ENCODE peak calls at places on chromosomes 5 and 9, in four cellular contexts. One of them, this sample, is unnamed.

GRCh38 chr5:53488195-53488594 is 7.8 kb downstream of the FST start:
- DNase-seq in activated T-cell treated with anti-CD3 and anti-CD28 coated beads for 1 hour: no peak
- DNase-seq in NCI-H748 treated with DMSO at 0.1 percent for 48 hours: no peak
- DNase-seq in HT1080: no peak
- DNase-seq in this sample: no peak

GRCh38 chr5:76292923-76293322 is 110.2 kb upstream of the IQGAP2 start:
- DNase-seq in NCI-H748 treated with DMSO at 0.1 percent for 48 hours: no peak
- DNase-seq in activated T-cell treated with anti-CD3 and anti-CD28 coated beads for 1 hour: no peak
- DNase-seq in HT1080: no peak
- DNase-seq in this sample: no peak

GRCh38 chr9:136302527-136302926 is 1.4 kb downstream of the CCDC187 start:
- DNase-seq in NCI-H748 treated with DMSO at 0.1 percent for 48 hours: no peak
- DNase-seq in activated T-cell treated with anti-CD3 and anti-CD28 coated beads for 1 hour: no peak
- DNase-seq in HT1080: no peak
- DNase-seq in this sample: no peak

GRCh38 chr9:36189978-36190377 is 743 bp upstream of the CLTA start:
- DNase-seq in activated T-cell treated with anti-CD3 and anti-CD28 coated beads for 1 hour: no peak
- DNase-seq in NCI-H748 treated with DMSO at 0.1 percent for 48 hours: no peak
- DNase-seq in HT1080: no peak
- DNase-seq in this sample: peak

GRCh38 chr9:110802416-110803035 is 133.9 kb downstream of the MUSK start:
- DNase-seq in NCI-H748 treated with DMSO at 0.1 percent for 48 hours: no peak
- DNase-seq in activated T-cell treated with anti-CD3 and anti-CD28 coated beads for 1 hour: no peak
- DNase-seq in HT1080: no peak
- DNase-seq in this sample: no peak

GRCh38 chr5:157387683-157388093 is 72.3 kb upstream of the NIPAL4 start:
- DNase-seq in HT1080: peak
- DNase-seq in NCI-H748 treated with DMSO at 0.1 percent for 48 hours: no peak
- DNase-seq in activated T-cell treated with anti-CD3 and anti-CD28 coated beads for 1 hour: no peak
- DNase-seq in this sample: peak

GRCh38 chr5:136133416-136134383 is 1.1 kb downstream of the SMAD5 start:
- DNase-seq in activated T-cell treated with anti-CD3 and anti-CD28 coated beads for 1 hour: no peak
- DNase-seq in HT1080: peak
- DNase-seq in NCI-H748 treated with DMSO at 0.1 percent for 48 hours: peak
- DNase-seq in this sample: peak

GRCh38 chr9:4661165-4662095 is 664 bp upstream of the PLPP6 start:
- DNase-seq in NCI-H748 treated with DMSO at 0.1 percent for 48 hours: no peak
- DNase-seq in activated T-cell treated with anti-CD3 and anti-CD28 coated beads for 1 hour: no peak
- DNase-seq in HT1080: no peak
- DNase-seq in this sample: peak

GRCh38 chr9:93976973-93977372 is 21.8 kb upstream of the BARX1 start:
- DNase-seq in activated T-cell treated with anti-CD3 and anti-CD28 coated beads for 1 hour: no peak
- DNase-seq in NCI-H748 treated with DMSO at 0.1 percent for 48 hours: no peak
- DNase-seq in HT1080: no peak
- DNase-seq in this sample: peak

GRCh38 chr5:66987126-66987525 is 209.5 kb downstream of the CD180 start:
- DNase-seq in HT1080: peak
- DNase-seq in activated T-cell treated with anti-CD3 and anti-CD28 coated beads for 1 hour: no peak
- DNase-seq in NCI-H748 treated with DMSO at 0.1 percent for 48 hours: no peak
- DNase-seq in this sample: peak

GRCh38 chr5:74660863-74661262 is 20.3 kb upstream of the ENC1 start:
- DNase-seq in activated T-cell treated with anti-CD3 and anti-CD28 coated beads for 1 hour: no peak
- DNase-seq in HT1080: no peak
- DNase-seq in NCI-H748 treated with DMSO at 0.1 percent for 48 hours: no peak
- DNase-seq in this sample: no peak

GRCh38 chr9:86971742-86972141 is 24.4 kb upstream of the GAS1 start:
- DNase-seq in HT1080: no peak
- DNase-seq in NCI-H748 treated with DMSO at 0.1 percent for 48 hours: no peak
- DNase-seq in activated T-cell treated with anti-CD3 and anti-CD28 coated beads for 1 hour: no peak
- DNase-seq in this sample: no peak

GRCh38 chr9:137441289-137441934 is at the start of gene ENTPD8:
- DNase-seq in activated T-cell treated with anti-CD3 and anti-CD28 coated beads for 1 hour: no peak
- DNase-seq in HT1080: no peak
- DNase-seq in NCI-H748 treated with DMSO at 0.1 percent for 48 hours: peak
- DNase-seq in this sample: peak

GRCh38 chr9:76621011-76621410 is 143.2 kb upstream of the PCA3 start:
- DNase-seq in HT1080: no peak
- DNase-seq in activated T-cell treated with anti-CD3 and anti-CD28 coated beads for 1 hour: no peak
- DNase-seq in NCI-H748 treated with DMSO at 0.1 percent for 48 hours: no peak
- DNase-seq in this sample: no peak

GRCh38 chr5:10695055-10695649 is 65.9 kb downstream of the DAP start:
- DNase-seq in activated T-cell treated with anti-CD3 and anti-CD28 coated beads for 1 hour: no peak
- DNase-seq in NCI-H748 treated with DMSO at 0.1 percent for 48 hours: peak
- DNase-seq in HT1080: peak
- DNase-seq in this sample: peak

GRCh38 chr9:75803130-75803529 is 87.3 kb upstream of the PCSK5 start:
- DNase-seq in activated T-cell treated with anti-CD3 and anti-CD28 coated beads for 1 hour: no peak
- DNase-seq in HT1080: peak
- DNase-seq in NCI-H748 treated with DMSO at 0.1 percent for 48 hours: no peak
- DNase-seq in this sample: peak

GRCh38 chr9:2489838-2490314 is 131.7 kb upstream of the VLDLR start:
- DNase-seq in activated T-cell treated with anti-CD3 and anti-CD28 coated beads for 1 hour: no peak
- DNase-seq in NCI-H748 treated with DMSO at 0.1 percent for 48 hours: no peak
- DNase-seq in HT1080: peak
- DNase-seq in this sample: no peak

GRCh38 chr9:130410443-130410842 is 34.3 kb upstream of the ASS1 start:
- DNase-seq in NCI-H748 treated with DMSO at 0.1 percent for 48 hours: no peak
- DNase-seq in HT1080: no peak
- DNase-seq in activated T-cell treated with anti-CD3 and anti-CD28 coated beads for 1 hour: no peak
- DNase-seq in this sample: no peak

GRCh38 chr9:137352511-137353222 is 50.6 kb upstream of the NRARP start:
- DNase-seq in HT1080: no peak
- DNase-seq in NCI-H748 treated with DMSO at 0.1 percent for 48 hours: no peak
- DNase-seq in activated T-cell treated with anti-CD3 and anti-CD28 coated beads for 1 hour: no peak
- DNase-seq in this sample: no peak

GRCh38 chr9:125119643-125120286 is 23.6 kb downstream of the SCAI start:
- DNase-seq in NCI-H748 treated with DMSO at 0.1 percent for 48 hours: no peak
- DNase-seq in HT1080: no peak
- DNase-seq in activated T-cell treated with anti-CD3 and anti-CD28 coated beads for 1 hour: no peak
- DNase-seq in this sample: peak

GRCh38 chr9:32991895-32992595 is 9.4 kb downstream of the APTX start:
- DNase-seq in HT1080: no peak
- DNase-seq in activated T-cell treated with anti-CD3 and anti-CD28 coated beads for 1 hour: no peak
- DNase-seq in NCI-H748 treated with DMSO at 0.1 percent for 48 hours: no peak
- DNase-seq in this sample: no peak

GRCh38 chr9:128205296-128205944 is 2.2 kb downstream of the DNM1 start:
- DNase-seq in HT1080: no peak
- DNase-seq in NCI-H748 treated with DMSO at 0.1 percent for 48 hours: no peak
- DNase-seq in activated T-cell treated with anti-CD3 and anti-CD28 coated beads for 1 hour: no peak
- DNase-seq in this sample: no peak

GRCh38 chr9:93479726-93480125 is 26.3 kb upstream of the FAM120AOS start:
- DNase-seq in NCI-H748 treated with DMSO at 0.1 percent for 48 hours: no peak
- DNase-seq in HT1080: no peak
- DNase-seq in activated T-cell treated with anti-CD3 and anti-CD28 coated beads for 1 hour: no peak
- DNase-seq in this sample: no peak

GRCh38 chr5:16617272-16617973 is 626 bp upstream of the RETREG1 start:
- DNase-seq in activated T-cell treated with anti-CD3 and anti-CD28 coated beads for 1 hour: peak
- DNase-seq in HT1080: no peak
- DNase-seq in NCI-H748 treated with DMSO at 0.1 percent for 48 hours: no peak
- DNase-seq in this sample: no peak

GRCh38 chr9:105206821-105207699 is 37.4 kb upstream of the SLC44A1 start:
- DNase-seq in activated T-cell treated with anti-CD3 and anti-CD28 coated beads for 1 hour: no peak
- DNase-seq in NCI-H748 treated with DMSO at 0.1 percent for 48 hours: no peak
- DNase-seq in HT1080: no peak
- DNase-seq in this sample: no peak

GRCh38 chr9:734831-735511 is 106.5 kb upstream of the DMRT1 start:
- DNase-seq in activated T-cell treated with anti-CD3 and anti-CD28 coated beads for 1 hour: no peak
- DNase-seq in NCI-H748 treated with DMSO at 0.1 percent for 48 hours: no peak
- DNase-seq in HT1080: no peak
- DNase-seq in this sample: peak

GRCh38 chr9:93126151-93126781 is 7.8 kb downstream of the NINJ1 start:
- DNase-seq in HT1080: no peak
- DNase-seq in NCI-H748 treated with DMSO at 0.1 percent for 48 hours: no peak
- DNase-seq in activated T-cell treated with anti-CD3 and anti-CD28 coated beads for 1 hour: no peak
- DNase-seq in this sample: no peak

GRCh38 chr5:50724262-50724661 is 57.8 kb downstream of the PARP8 start:
- DNase-seq in NCI-H748 treated with DMSO at 0.1 percent for 48 hours: no peak
- DNase-seq in HT1080: no peak
- DNase-seq in activated T-cell treated with anti-CD3 and anti-CD28 coated beads for 1 hour: no peak
- DNase-seq in this sample: no peak

GRCh38 chr5:175694371-175695160 is 36.7 kb downstream of the HRH2 start:
- DNase-seq in HT1080: no peak
- DNase-seq in activated T-cell treated with anti-CD3 and anti-CD28 coated beads for 1 hour: no peak
- DNase-seq in NCI-H748 treated with DMSO at 0.1 percent for 48 hours: no peak
- DNase-seq in this sample: no peak

GRCh38 chr9:16030513-16031185 is 477.8 kb downstream of the CCDC171 start:
- DNase-seq in HT1080: peak
- DNase-seq in NCI-H748 treated with DMSO at 0.1 percent for 48 hours: no peak
- DNase-seq in activated T-cell treated with anti-CD3 and anti-CD28 coated beads for 1 hour: no peak
- DNase-seq in this sample: peak

GRCh38 chr5:174617910-174618309 is 106.5 kb upstream of the MSX2 start:
- DNase-seq in NCI-H748 treated with DMSO at 0.1 percent for 48 hours: no peak
- DNase-seq in activated T-cell treated with anti-CD3 and anti-CD28 coated beads for 1 hour: no peak
- DNase-seq in HT1080: no peak
- DNase-seq in this sample: no peak

GRCh38 chr9:10134266-10134665 is 478.5 kb downstream of the PTPRD start:
- DNase-seq in activated T-cell treated with anti-CD3 and anti-CD28 coated beads for 1 hour: no peak
- DNase-seq in HT1080: no peak
- DNase-seq in NCI-H748 treated with DMSO at 0.1 percent for 48 hours: no peak
- DNase-seq in this sample: no peak

GRCh38 chr9:121331992-121332685 is 37.9 kb downstream of the STOM start:
- DNase-seq in activated T-cell treated with anti-CD3 and anti-CD28 coated beads for 1 hour: no peak
- DNase-seq in NCI-H748 treated with DMSO at 0.1 percent for 48 hours: no peak
- DNase-seq in HT1080: no peak
- DNase-seq in this sample: no peak

GRCh38 chr9:131398204-131398603 is 4.3 kb downstream of the PRRC2B start:
- DNase-seq in HT1080: no peak
- DNase-seq in NCI-H748 treated with DMSO at 0.1 percent for 48 hours: no peak
- DNase-seq in activated T-cell treated with anti-CD3 and anti-CD28 coated beads for 1 hour: peak
- DNase-seq in this sample: peak